ENCODE peak calls at places on chromosomes 4 and X, in five cellular contexts. One of them, this sample, is unnamed.

GRCh38 chrX:14802943-14803710 is 69.7 kb downstream of the FANCB start:
- DNase-seq in NCI-H187: no peak
- DNase-seq in HCT116: no peak
- DNase-seq in A549: no peak
- DNase-seq in epithelial cell of esophagus: peak; percentile 14
- DNase-seq in this sample: no peak

GRCh38 chr4:140469806-140470733 is 28.0 kb downstream of the MGAT4D start:
- DNase-seq in NCI-H187: no peak
- DNase-seq in HCT116: no peak
- DNase-seq in A549: no peak
- DNase-seq in epithelial cell of esophagus: no peak
- DNase-seq in this sample: no peak

GRCh38 chrX:80223922-80224579 is 196.2 kb upstream of the TENT5D start:
- DNase-seq in NCI-H187: no peak
- DNase-seq in HCT116: no peak
- DNase-seq in A549: peak; percentile 4
- DNase-seq in epithelial cell of esophagus: peak; percentile 1
- DNase-seq in this sample: no peak

GRCh38 chrX:103356023-103356798 is at the start of gene TCEAL9:
- DNase-seq in NCI-H187: no peak
- DNase-seq in HCT116: peak; percentile 29
- DNase-seq in A549: peak; percentile 74
- DNase-seq in epithelial cell of esophagus: peak; percentile 52
- DNase-seq in this sample: no peak

GRCh38 chr4:88660446-88661294 is 37.0 kb downstream of the NAP1L5 start:
- DNase-seq in NCI-H187: no peak
- DNase-seq in HCT116: no peak
- DNase-seq in A549: peak; percentile 1
- DNase-seq in epithelial cell of esophagus: peak; percentile 15
- DNase-seq in this sample: no peak

GRCh38 chr4:84737656-84738055 is 154.7 kb downstream of the CDS1 start:
- DNase-seq in NCI-H187: no peak
- DNase-seq in HCT116: no peak
- DNase-seq in A549: no peak
- DNase-seq in epithelial cell of esophagus: no peak
- DNase-seq in this sample: no peak

GRCh38 chrX:31266172-31267076 is 194.6 kb upstream of the FTHL17 start:
- DNase-seq in NCI-H187: no peak
- DNase-seq in HCT116: no peak
- DNase-seq in A549: no peak
- DNase-seq in epithelial cell of esophagus: peak; percentile 53
- DNase-seq in this sample: peak; percentile 11

GRCh38 chr4:158006973-158007372 is 165.9 kb downstream of the GASK1B start:
- DNase-seq in NCI-H187: no peak
- DNase-seq in HCT116: no peak
- DNase-seq in A549: no peak
- DNase-seq in epithelial cell of esophagus: no peak
- DNase-seq in this sample: no peak

GRCh38 chrX:105314468-105314867 is 94.0 kb upstream of the TEX13A start:
- DNase-seq in NCI-H187: no peak
- DNase-seq in HCT116: no peak
- DNase-seq in A549: peak; percentile 0
- DNase-seq in epithelial cell of esophagus: peak; percentile 79
- DNase-seq in this sample: no peak

GRCh38 chr4:184850431-184851199 is 24.8 kb upstream of the ACSL1 start:
- DNase-seq in NCI-H187: no peak
- DNase-seq in HCT116: no peak
- DNase-seq in A549: no peak
- DNase-seq in epithelial cell of esophagus: no peak
- DNase-seq in this sample: no peak

GRCh38 chr4:123673971-123674370 is 277.4 kb downstream of the SPRY1 start:
- DNase-seq in NCI-H187: no peak
- DNase-seq in HCT116: no peak
- DNase-seq in A549: no peak
- DNase-seq in epithelial cell of esophagus: no peak
- DNase-seq in this sample: no peak

GRCh38 chr4:165462009-165462408 is 83.2 kb downstream of the CPE start:
- DNase-seq in NCI-H187: no peak
- DNase-seq in HCT116: no peak
- DNase-seq in A549: no peak
- DNase-seq in epithelial cell of esophagus: no peak
- DNase-seq in this sample: no peak

GRCh38 chr4:88802585-88803285 is 105.1 kb upstream of the NAP1L5 start:
- DNase-seq in NCI-H187: no peak
- DNase-seq in HCT116: no peak
- DNase-seq in A549: no peak
- DNase-seq in epithelial cell of esophagus: no peak
- DNase-seq in this sample: no peak

GRCh38 chr4:41076481-41076880 is 137.9 kb downstream of the APBB2 start:
- DNase-seq in NCI-H187: no peak
- DNase-seq in HCT116: no peak
- DNase-seq in A549: no peak
- DNase-seq in epithelial cell of esophagus: no peak
- DNase-seq in this sample: no peak

GRCh38 chr4:183012862-183013855 is 85.9 kb upstream of the WWC2 start:
- DNase-seq in NCI-H187: no peak
- DNase-seq in HCT116: no peak
- DNase-seq in A549: no peak
- DNase-seq in epithelial cell of esophagus: no peak
- DNase-seq in this sample: no peak

GRCh38 chr4:113383111-113383785 is 333.8 kb downstream of the ANK2 start:
- DNase-seq in NCI-H187: no peak
- DNase-seq in HCT116: peak; percentile 15
- DNase-seq in A549: no peak
- DNase-seq in epithelial cell of esophagus: no peak
- DNase-seq in this sample: no peak

GRCh38 chrX:1031521-1032430 is 180.7 kb downstream of the CRLF2 start:
- DNase-seq in NCI-H187: no peak
- DNase-seq in HCT116: no peak
- DNase-seq in A549: no peak
- DNase-seq in epithelial cell of esophagus: no peak
- DNase-seq in this sample: no peak

GRCh38 chrX:39905475-39905889 is 192.3 kb downstream of the BCOR start:
- DNase-seq in NCI-H187: no peak
- DNase-seq in HCT116: no peak
- DNase-seq in A549: no peak
- DNase-seq in epithelial cell of esophagus: no peak
- DNase-seq in this sample: no peak

GRCh38 chrX:115571712-115572111 is 10.7 kb downstream of the PLS3 start:
- DNase-seq in NCI-H187: no peak
- DNase-seq in HCT116: no peak
- DNase-seq in A549: no peak
- DNase-seq in epithelial cell of esophagus: no peak
- DNase-seq in this sample: no peak

GRCh38 chrX:71174795-71175194 is 30.2 kb downstream of the NLGN3 start:
- DNase-seq in NCI-H187: no peak
- DNase-seq in HCT116: no peak
- DNase-seq in A549: no peak
- DNase-seq in epithelial cell of esophagus: no peak
- DNase-seq in this sample: no peak